ENCODE peak calls at places on chromosomes 4 and X, in nine cellular contexts. S is memory B cell, I is glutamatergic neuron, H is DND-41, T is kidney epithelial cell, W is iris pigment epithelial cell, Y is ascending aorta, U is EL, N is cardiac muscle cell. J is an unnamed sample.

GRCh38 chr4:170247585-170247984 is 157.8 kb upstream of the AADAT start:
- DNase-seq in W (no peak), N (no peak), U (no peak), S (no peak), H (no peak), I (no peak), T (no peak), Y (no peak), J (no peak)

GRCh38 chr4:7278071-7278765 is 85.9 kb downstream of the SORCS2 start:
- DNase-seq in S (no peak), T (no peak), I (no peak), N (no peak), H (no peak), U (no peak), W (no peak), Y (no peak), J (no peak)

GRCh38 chr4:176470671-176471070 is 150.9 kb downstream of the SPCS3 start:
- DNase-seq in S (no peak), I (no peak), W (no peak), Y (no peak), H (no peak), U (no peak), T (no peak), N (no peak), J (no peak)

GRCh38 chr4:151692821-151693504 is 67.8 kb downstream of the GATB start:
- DNase-seq in H (no peak), W (no peak), Y (no peak), U (no peak), I (no peak), N (no peak), S (no peak), T (no peak), J (no peak)

GRCh38 chr4:155085843-155086530 is 122.4 kb upstream of the NPY2R start:
- DNase-seq in S (no peak), Y (no peak), U (peak), N (no peak), W (peak), I (no peak), H (no peak), T (no peak), J (no peak)

GRCh38 chrX:130916636-130917422 is 13.8 kb upstream of the ENOX2 start:
- DNase-seq in W (peak), T (no peak), N (peak), Y (no peak), S (peak), U (peak), H (peak), I (peak), J (peak)

GRCh38 chrX:147884958-147885357 is 26.8 kb upstream of the FMR1 start:
- DNase-seq in U (no peak), S (no peak), N (no peak), T (no peak), W (no peak), H (no peak), Y (no peak), I (no peak), J (no peak)

GRCh38 chr4:85092536-85092935 is 126.0 kb upstream of the WDFY3 start:
- DNase-seq in Y (no peak), H (no peak), U (no peak), W (no peak), I (no peak), T (no peak), S (no peak), N (no peak), J (no peak)

GRCh38 chr4:155539746-155540145 is 126.9 kb upstream of the GUCY1A1 start:
- DNase-seq in T (no peak), W (peak), H (no peak), S (no peak), N (no peak), I (no peak), Y (no peak), U (no peak), J (no peak)

GRCh38 chr4:16289872-16290554 is 63.7 kb upstream of the TAPT1 start:
- DNase-seq in U (peak), T (no peak), I (no peak), H (no peak), Y (no peak), N (peak), W (peak), S (no peak), J (no peak)

GRCh38 chr4:110629780-110630500 is 7.1 kb upstream of the PITX2 start:
- DNase-seq in S (no peak), I (no peak), Y (no peak), W (peak), T (no peak), H (no peak), N (no peak), U (no peak), J (no peak)

GRCh38 chrX:19683817-19684216 is 168.5 kb upstream of the MAP3K15 start:
- DNase-seq in Y (no peak), W (no peak), T (no peak), I (no peak), N (no peak), U (no peak), S (no peak), H (peak), J (no peak)

GRCh38 chr4:68373513-68373912 is 23.6 kb upstream of the YTHDC1 start:
- DNase-seq in I (peak), U (peak), H (no peak), S (peak), N (peak), T (no peak), W (peak), Y (peak), J (peak)

GRCh38 chr4:8917321-8917811 is 45.7 kb upstream of the HMX1 start:
- DNase-seq in S (no peak), T (no peak), H (no peak), U (no peak), Y (no peak), N (no peak), I (no peak), W (no peak), J (no peak)

GRCh38 chr4:23945521-23946017 is 55.7 kb upstream of the PPARGC1A start:
- DNase-seq in U (peak), W (peak), H (no peak), S (no peak), N (no peak), Y (no peak), I (no peak), T (peak), J (no peak)

GRCh38 chr4:78477276-78477675 is 74.3 kb upstream of the ANXA3 start:
- DNase-seq in I (no peak), Y (no peak), T (no peak), N (no peak), S (no peak), U (peak), H (no peak), W (peak), J (no peak)

GRCh38 chr4:101287332-101287731 is 60.0 kb downstream of the PPP3CA start:
- DNase-seq in Y (no peak), N (no peak), S (no peak), W (no peak), I (no peak), T (no peak), H (no peak), U (no peak), J (no peak)

GRCh38 chr4:20992002-20992401 is 291.7 kb downstream of the PACRGL start:
- DNase-seq in U (peak), H (no peak), S (no peak), T (no peak), Y (no peak), W (peak), N (no peak), I (no peak), J (no peak)

GRCh38 chr4:42627887-42628646 is 28.8 kb downstream of the ATP8A1 start:
- DNase-seq in N (no peak), U (no peak), W (no peak), S (peak), H (peak), I (peak), Y (no peak), T (no peak), J (peak)

GRCh38 chr4:99248714-99249113 is 29.7 kb upstream of the ADH6 start:
- DNase-seq in U (no peak), S (no peak), T (no peak), N (no peak), H (no peak), Y (no peak), I (no peak), W (peak), J (no peak)

GRCh38 chr4:634599-634985 is 9.2 kb downstream of the PDE6B start:
- DNase-seq in T (no peak), S (no peak), Y (no peak), H (no peak), I (no peak), N (no peak), U (no peak), W (no peak), J (no peak)

GRCh38 chr4:98586634-98587354 is 71.6 kb downstream of the TSPAN5 start:
- DNase-seq in S (no peak), I (no peak), U (no peak), W (no peak), H (no peak), N (no peak), T (no peak), Y (no peak), J (no peak)

GRCh38 chr4:83113429-83113786 is 1.1 kb downstream of the PLAC8 start:
- DNase-seq in T (no peak), N (no peak), Y (no peak), H (no peak), I (no peak), U (peak), W (no peak), S (no peak), J (no peak)

GRCh38 chrX:17931855-17932254 is 70.8 kb upstream of the RAI2 start:
- DNase-seq in T (no peak), N (no peak), H (no peak), Y (no peak), S (no peak), W (no peak), U (no peak), I (no peak), J (no peak)

GRCh38 chr4:76729991-76730390 is 168.0 kb downstream of the SOWAHB start:
- DNase-seq in W (peak), Y (no peak), H (no peak), U (no peak), T (no peak), I (no peak), N (no peak), S (no peak), J (no peak)

GRCh38 chrX:86263526-86263925 is 115.3 kb downstream of the DACH2 start:
- DNase-seq in U (no peak), N (no peak), I (no peak), T (no peak), H (no peak), S (no peak), Y (no peak), W (no peak), J (no peak)

GRCh38 chrX:39840141-39841126 is 257.3 kb downstream of the BCOR start:
- DNase-seq in U (no peak), T (no peak), H (no peak), Y (no peak), S (no peak), W (no peak), N (no peak), I (no peak), J (no peak)

GRCh38 chr4:83261307-83261706 is 23.3 kb downstream of the COQ2 start:
- DNase-seq in H (no peak), N (no peak), U (no peak), Y (no peak), I (no peak), W (no peak), S (no peak), T (no peak), J (no peak)

GRCh38 chr4:1720163-1720983 is 750 bp downstream of the TMEM129 start:
- DNase-seq in Y (no peak), I (peak), U (peak), N (peak), T (no peak), W (peak), S (no peak), H (peak), J (peak)

GRCh38 chr4:21699437-21699836 is 249.1 kb downstream of the KCNIP4 start:
- DNase-seq in U (no peak), N (no peak), T (no peak), Y (no peak), I (no peak), H (no peak), W (no peak), S (no peak), J (no peak)

GRCh38 chrX:136496768-136497555 is 430 bp upstream of the HTATSF1 start:
- DNase-seq in N (peak), Y (peak), S (peak), H (peak), U (peak), T (peak), I (peak), W (peak), J (peak)

GRCh38 chr4:15423285-15423711 is 4.5 kb upstream of the C1QTNF7 start:
- DNase-seq in N (no peak), H (no peak), Y (no peak), I (no peak), S (no peak), W (no peak), T (no peak), U (no peak), J (no peak)

GRCh38 chr4:92012899-92013867 is 290.6 kb upstream of the GRID2 start:
- DNase-seq in H (no peak), W (no peak), Y (no peak), S (no peak), T (no peak), N (peak), U (no peak), I (peak), J (no peak)

GRCh38 chr4:2284161-2284933 is 22.4 kb upstream of the MXD4 start:
- DNase-seq in Y (peak), N (no peak), T (no peak), H (no peak), U (no peak), S (no peak), W (no peak), I (peak), J (no peak)

GRCh38 chr4:143399113-143399949 is 62.7 kb downstream of the GAB1 start:
- DNase-seq in W (peak), Y (no peak), U (peak), I (no peak), S (peak), T (no peak), H (peak), N (peak), J (no peak)

GRCh38 chr4:54095110-54095800 is 4.7 kb upstream of the GSX2 start:
- DNase-seq in H (no peak), U (no peak), S (no peak), W (no peak), I (no peak), N (no peak), T (no peak), Y (no peak), J (no peak)

GRCh38 chr4:96175871-96176270 is 336.0 kb downstream of the PDHA2 start:
- DNase-seq in U (no peak), I (no peak), H (no peak), W (no peak), Y (no peak), N (no peak), T (no peak), S (no peak), J (no peak)

GRCh38 chr4:152166567-152166966 is 369.3 kb downstream of the FBXW7 start:
- DNase-seq in N (peak), T (no peak), U (no peak), H (peak), Y (no peak), W (no peak), S (no peak), I (no peak), J (no peak)